ENCODE peak calls at places on chromosomes 6 and 20, in eight cellular contexts. S is kidney epithelial cell; C is astrocyte of the spinal cord; Y is CD8-positive, alpha-beta T cell; G is fibroblast of pulmonary artery; H is lower leg skin; Z is MM.1S; O is hepatocyte. R is an unnamed sample.

GRCh38 chr6:130233332-130233731 is 10.6 kb upstream of the SAMD3 start:
- DNase-seq in S (no peak), C (peak), Y (no peak), G (peak), H (no peak), Z (no peak), O (no peak), R (no peak)

GRCh38 chr20:4666001-4666470 is 55.7 kb upstream of the PRND start:
- DNase-seq in S (no peak), C (peak), Y (peak), G (peak), H (no peak), Z (peak), O (no peak), R (peak)

GRCh38 chr6:5466459-5466858 is 205.1 kb downstream of the FARS2 start:
- DNase-seq in S (no peak), C (peak), Y (no peak), G (peak), H (no peak), Z (no peak), O (no peak), R (peak)

GRCh38 chr20:4081396-4081795 is 66.0 kb upstream of the RNF24 start:
- DNase-seq in S (no peak), C (no peak), Y (no peak), G (peak), H (no peak), Z (no peak), O (no peak), R (no peak)

GRCh38 chr20:47860049-47860830 is 75.0 kb upstream of the SULF2 start:
- DNase-seq in S (no peak), C (no peak), Y (no peak), G (no peak), H (no peak), Z (no peak), O (no peak), R (no peak)

GRCh38 chr20:19802492-19803158 is 44.6 kb downstream of the RIN2 start:
- DNase-seq in S (peak), C (peak), Y (no peak), G (no peak), H (no peak), Z (peak), O (peak), R (peak)

GRCh38 chr6:113855500-113856010 is 1.6 kb upstream of the MARCKS start:
- DNase-seq in S (no peak), C (peak), Y (no peak), G (peak), H (peak), Z (peak), O (peak), R (peak)

GRCh38 chr6:145731432-145731831 is 3.9 kb downstream of the EPM2A start:
- DNase-seq in S (no peak), C (no peak), Y (no peak), G (peak), H (no peak), Z (no peak), O (no peak), R (no peak)

GRCh38 chr20:41249781-41250281 is 67.7 kb downstream of the ZHX3 start:
- DNase-seq in S (no peak), C (peak), Y (no peak), G (peak), H (no peak), Z (no peak), O (peak), R (peak)

GRCh38 chr20:64255361-64256281 is at the start of gene PCMTD2:
- DNase-seq in S (no peak), C (peak), Y (peak), G (peak), H (peak), Z (peak), O (peak), R (peak)

GRCh38 chr20:55054443-55054842 is 579.0 kb downstream of the DOK5 start:
- DNase-seq in S (no peak), C (no peak), Y (no peak), G (no peak), H (no peak), Z (no peak), O (no peak), R (peak)

GRCh38 chr6:693737-694038 is 749 bp upstream of the EXOC2 start:
- DNase-seq in S (no peak), C (no peak), Y (no peak), G (no peak), H (no peak), Z (no peak), O (no peak), R (no peak)
- H3K4me3 ChIP-seq in S (peak), C (peak), Y (peak), G (peak), H (no peak), Z (peak), O (no peak), R (peak)

GRCh38 chr20:14189794-14190402 is 147.5 kb downstream of the FLRT3 start:
- DNase-seq in S (peak), C (peak), Y (no peak), G (peak), H (no peak), Z (peak), O (peak), R (peak)

GRCh38 chr20:14193885-14194284 is 143.5 kb downstream of the FLRT3 start:
- DNase-seq in S (no peak), C (no peak), Y (no peak), G (peak), H (no peak), Z (no peak), O (no peak), R (peak)

GRCh38 chr20:14197097-14197496 is 140.3 kb downstream of the FLRT3 start:
- DNase-seq in S (no peak), C (peak), Y (no peak), G (peak), H (no peak), Z (no peak), O (no peak), R (no peak)

GRCh38 chr20:14191559-14191958 is 145.9 kb downstream of the FLRT3 start:
- DNase-seq in S (no peak), C (no peak), Y (no peak), G (no peak), H (no peak), Z (no peak), O (no peak), R (no peak)

GRCh38 chr20:14193443-14193842 is 144.0 kb downstream of the FLRT3 start:
- DNase-seq in S (no peak), C (no peak), Y (no peak), G (no peak), H (no peak), Z (no peak), O (no peak), R (peak)
- TF ChIP-seq CTCF in S (no peak), C (no peak), Y (no peak), G (no peak), H (no peak), Z (no peak), O (no peak), R (no peak)

GRCh38 chr20:62118113-62119043 is 3.9 kb upstream of the LSM14B start:
- DNase-seq in S (no peak), C (no peak), Y (no peak), G (no peak), H (no peak), Z (no peak), O (no peak), R (no peak)

GRCh38 chr20:62117658-62118057 is 4.6 kb upstream of the LSM14B start:
- DNase-seq in S (no peak), C (no peak), Y (peak), G (no peak), H (no peak), Z (peak), O (no peak), R (no peak)

GRCh38 chr20:62116558-62117361 is 5.5 kb upstream of the LSM14B start:
- DNase-seq in S (no peak), C (no peak), Y (no peak), G (no peak), H (no peak), Z (no peak), O (no peak), R (no peak)

GRCh38 chr20:62119101-62119500 is 3.2 kb upstream of the LSM14B start:
- DNase-seq in S (no peak), C (no peak), Y (no peak), G (no peak), H (no peak), Z (no peak), O (no peak), R (no peak)

DNA sequence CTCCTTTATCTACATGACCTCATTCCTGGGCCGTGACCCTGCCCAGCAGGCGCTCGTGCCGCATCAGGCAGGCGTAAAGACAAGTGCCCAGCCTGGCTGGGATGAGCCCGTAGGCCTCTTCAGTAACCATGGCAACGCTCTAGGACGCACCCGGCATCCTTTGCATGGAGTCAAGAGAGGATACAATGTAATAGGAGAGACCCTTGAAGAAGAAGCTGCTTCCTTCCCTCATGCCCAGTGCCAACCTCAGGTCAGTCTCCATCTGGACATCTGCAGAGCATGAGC is 5.0 kb upstream of the LSM14B start:
- DNase-seq in S (no peak), C (no peak), Y (no peak), G (no peak), H (no peak), Z (no peak), O (no peak), R (no peak)
- H3K4me3 ChIP-seq in S (no peak), C (no peak), Y (no peak), G (no peak), H (no peak), Z (no peak), O (no peak), R (no peak)

DNA sequence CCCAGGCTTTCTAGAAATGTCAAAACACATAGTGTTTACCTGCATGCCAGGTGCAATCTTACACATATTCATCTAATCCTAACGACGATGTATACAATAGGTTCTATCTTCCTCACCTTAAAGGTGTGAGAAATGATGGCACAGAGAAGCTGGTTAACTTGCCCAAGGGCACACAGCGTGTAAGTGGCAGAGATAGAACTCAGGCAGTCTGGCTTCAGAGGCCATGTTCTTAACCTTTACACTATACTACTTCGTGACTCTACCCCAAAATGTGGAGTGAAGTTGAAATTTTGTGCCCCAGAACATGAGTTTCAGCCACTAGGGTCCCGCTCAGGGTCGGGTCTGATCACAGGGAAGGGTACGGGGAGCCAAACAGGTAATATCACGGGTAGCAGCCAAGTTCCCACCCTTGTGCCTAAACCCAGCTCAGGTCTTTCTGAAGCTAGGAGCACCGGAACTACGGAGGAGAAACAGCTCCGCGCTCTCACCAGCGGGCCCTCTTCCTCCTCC is 523 bp downstream of the VPS52 start:
- DNase-seq in S (no peak), C (no peak), Y (no peak), G (peak), H (no peak), Z (peak), O (no peak), R (no peak)
- TF ChIP-seq CTCF in S (no peak), C (no peak), Y (no peak), G (no peak), H (no peak), Z (no peak), O (no peak), R (no peak)

GRCh38 chr6:11380969-11381744 is 148.7 kb upstream of the NEDD9 start:
- DNase-seq in S (no peak), C (peak), Y (no peak), G (no peak), H (no peak), Z (no peak), O (no peak), R (no peak)

GRCh38 chr6:11379805-11380204 is 147.3 kb upstream of the NEDD9 start:
- DNase-seq in S (no peak), C (no peak), Y (no peak), G (no peak), H (no peak), Z (no peak), O (no peak), R (no peak)

GRCh38 chr6:11384531-11385309 is 152.3 kb upstream of the NEDD9 start:
- DNase-seq in S (no peak), C (peak), Y (no peak), G (no peak), H (no peak), Z (no peak), O (no peak), R (peak)

GRCh38 chr6:11380549-11380948 is 148.1 kb upstream of the NEDD9 start:
- DNase-seq in S (no peak), C (no peak), Y (no peak), G (no peak), H (no peak), Z (no peak), O (no peak), R (no peak)

GRCh38 chr6:11381801-11382513 is 149.5 kb upstream of the NEDD9 start:
- DNase-seq in S (no peak), C (no peak), Y (peak), G (no peak), H (no peak), Z (peak), O (no peak), R (no peak)
- H3K4me3 ChIP-seq in S (no peak), C (no peak), Y (peak), G (no peak), H (no peak), Z (peak), O (no peak), R (no peak)

DNA sequence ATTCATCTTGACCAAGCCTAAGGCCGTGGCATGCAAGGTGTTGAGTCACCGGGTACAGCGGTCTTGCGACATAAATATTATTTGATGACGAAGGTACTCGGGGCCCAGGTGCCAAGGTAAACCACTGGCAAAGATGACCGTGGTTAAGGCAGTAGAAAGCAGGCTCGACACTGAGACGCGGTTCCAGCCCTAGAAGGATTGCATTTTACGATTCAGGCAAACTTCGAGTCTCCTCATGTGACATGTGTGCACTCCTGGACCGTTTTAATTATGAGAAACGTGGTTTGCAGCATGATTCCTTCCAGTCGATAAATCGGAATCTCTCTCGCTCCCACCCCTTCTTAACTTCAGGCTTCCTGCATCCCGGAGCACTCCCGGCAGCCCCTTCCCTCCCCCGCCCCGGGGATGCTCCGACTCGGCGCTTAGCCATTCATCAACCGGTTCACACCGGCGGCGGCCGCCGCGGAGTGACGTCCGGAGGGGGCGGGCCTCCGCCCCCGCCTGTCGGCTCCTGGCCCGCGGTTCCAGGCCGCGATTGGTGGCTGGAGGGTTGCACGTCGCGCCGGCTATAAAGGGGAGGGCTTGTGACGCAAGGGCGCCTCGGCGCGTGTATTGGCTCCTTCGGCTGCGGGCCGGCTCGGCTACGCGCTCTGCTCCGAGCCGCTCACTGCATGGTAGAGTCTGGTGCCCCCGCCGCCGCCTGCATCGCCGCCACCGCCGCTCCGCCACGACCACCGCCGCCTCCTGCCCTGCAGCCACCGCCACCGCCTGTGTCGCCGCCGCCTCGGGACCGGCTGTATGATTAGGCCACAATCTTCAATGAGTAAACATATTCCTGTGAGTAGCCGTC is at the start of the genes LOC128125822 and PTP4A1:
- DNase-seq in S (peak), C (peak), Y (peak), G (peak), H (peak), Z (peak), O (peak), R (peak)
- TF ChIP-seq CTCF in S (no peak), C (no peak), Y (no peak), G (no peak), H (no peak), Z (no peak), O (no peak), R (no peak)

GRCh38 chr6:168413018-168413720 is 27.8 kb upstream of the SMOC2 start:
- DNase-seq in S (no peak), C (no peak), Y (no peak), G (no peak), H (no peak), Z (no peak), O (no peak), R (no peak)
- H3K4me3 ChIP-seq in S (no peak), C (no peak), Y (no peak), G (no peak), H (no peak), Z (no peak), O (no peak), R (no peak)

GRCh38 chr6:136654086-136654485 is 103.9 kb upstream of the MAP7 start:
- DNase-seq in S (no peak), C (no peak), Y (no peak), G (no peak), H (no peak), Z (no peak), O (no peak), R (no peak)
- TF ChIP-seq CTCF in S (peak), C (no peak), Y (no peak), G (peak), H (no peak), Z (no peak), O (no peak), R (no peak)

DNA sequence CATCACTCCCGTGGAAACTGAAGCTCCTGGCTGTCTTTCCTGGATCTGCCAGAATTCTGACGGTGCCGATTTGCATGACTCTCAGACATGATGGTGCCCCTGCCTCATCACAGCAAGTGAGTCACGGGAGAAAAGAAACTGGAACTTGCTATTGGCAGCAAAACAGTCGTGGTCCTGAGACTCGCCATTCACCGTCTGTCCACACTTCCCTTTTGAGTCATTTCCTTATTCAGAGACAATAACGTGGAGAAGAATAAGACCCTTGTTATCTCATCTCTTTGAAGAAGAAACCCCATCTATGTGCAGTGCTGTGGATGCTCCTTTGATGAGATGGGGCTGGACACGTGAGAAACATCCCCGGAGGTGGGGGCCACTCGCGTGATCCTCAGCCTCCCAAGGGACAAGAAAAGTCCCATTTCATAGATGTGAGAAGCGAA is 4.2 kb downstream of the GPR31 start:
- DNase-seq in S (no peak), C (peak), Y (no peak), G (peak), H (no peak), Z (peak), O (no peak), R (no peak)
- H3K4me3 ChIP-seq in S (no peak), C (peak), Y (peak), G (peak), H (no peak), Z (peak), O (no peak), R (no peak)

GRCh38 chr20:62737971-62738881 is 29.6 kb downstream of the NTSR1 start:
- DNase-seq in S (no peak), C (no peak), Y (no peak), G (no peak), H (no peak), Z (no peak), O (no peak), R (no peak)

GRCh38 chr20:62739581-62740285 is 31.1 kb downstream of the NTSR1 start:
- DNase-seq in S (no peak), C (no peak), Y (peak), G (no peak), H (no peak), Z (no peak), O (no peak), R (no peak)

GRCh38 chr20:62737271-62737761 is 28.7 kb downstream of the NTSR1 start:
- DNase-seq in S (no peak), C (no peak), Y (no peak), G (no peak), H (no peak), Z (no peak), O (no peak), R (no peak)

GRCh38 chr20:62740286-62741141 is 31.9 kb downstream of the NTSR1 start:
- DNase-seq in S (peak), C (peak), Y (peak), G (peak), H (no peak), Z (peak), O (peak), R (peak)

DNA sequence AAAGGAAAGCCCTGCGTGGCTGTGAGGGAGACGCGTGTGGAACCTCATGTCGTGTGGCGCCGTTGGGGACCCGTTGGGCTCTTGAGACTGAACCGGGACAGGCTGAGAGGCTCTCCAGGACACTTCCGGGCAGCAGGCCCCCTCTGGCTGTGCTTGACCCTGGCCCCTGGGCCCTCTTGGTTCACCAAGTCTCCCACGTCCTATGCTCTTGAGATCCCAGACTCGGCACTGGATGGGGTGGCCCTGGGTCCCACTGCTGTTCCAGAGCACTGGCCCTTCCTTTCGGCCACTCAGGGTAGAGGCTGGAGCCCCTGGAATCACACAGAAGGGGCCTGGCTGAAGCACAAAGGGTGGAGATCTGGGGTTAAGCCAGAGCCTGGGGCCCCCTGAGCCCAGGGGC is 30.4 kb downstream of the NTSR1 start:
- DNase-seq in S (no peak), C (no peak), Y (no peak), G (no peak), H (no peak), Z (no peak), O (no peak), R (no peak)
- TF ChIP-seq CTCF in S (no peak), C (no peak), Y (no peak), G (no peak), H (no peak), Z (no peak), O (no peak), R (no peak)

R was measured in epithelial cell of esophagus.